ENCODE peak calls at places on chromosome 13, in six cellular contexts. F, U, K, Q, R and E are unnamed samples.

GRCh38 chr13:101916108-101916757 is 463.8 kb downstream of the ITGBL1 start:
- DNase-seq in F (peak; percentile 77), U (peak; percentile 7), K (peak; percentile 43), Q (peak; percentile 74), R (no peak), E (no peak)

GRCh38 chr13:45219938-45220375 is 19.1 kb upstream of the KCTD4 start:
- DNase-seq in F (no peak), U (peak; percentile 44), K (no peak), Q (peak; percentile 67), R (peak; percentile 44), E (no peak)

GRCh38 chr13:76852991-76853390 is 33.2 kb downstream of the KCTD12 start:
- DNase-seq in F (no peak), U (peak; percentile 40), K (no peak), Q (no peak), R (peak; percentile 59), E (peak; percentile 35)

GRCh38 chr13:103976371-103976770 is 910.2 kb upstream of the SLC10A2 start:
- DNase-seq in F (no peak), U (no peak), K (no peak), Q (no peak), R (no peak), E (peak; percentile 38)

GRCh38 chr13:51112771-51113170 is 1.7 kb upstream of the C13orf42 start:
- DNase-seq in F (no peak), U (no peak), K (no peak), Q (no peak), R (no peak), E (no peak)

GRCh38 chr13:67914535-67914934 is 684.4 kb upstream of the PCDH9 start:
- DNase-seq in F (no peak), U (no peak), K (no peak), Q (no peak), R (no peak), E (no peak)

GRCh38 chr13:97826421-97826965 is 127.0 kb upstream of the IPO5 start:
- DNase-seq in F (no peak), U (no peak), K (no peak), Q (peak; percentile 60), R (no peak), E (peak; percentile 54)

GRCh38 chr13:112250788-112251445 is 125.2 kb upstream of the SPACA7 start:
- DNase-seq in F (no peak), U (no peak), K (no peak), Q (no peak), R (no peak), E (no peak)

GRCh38 chr13:59343993-59344780 is 819.5 kb downstream of the DIAPH3 start:
- DNase-seq in F (no peak), U (peak; percentile 12), K (no peak), Q (no peak), R (no peak), E (no peak)

GRCh38 chr13:113364933-113365371 is 1.0 kb upstream of the GRTP1 start:
- DNase-seq in F (no peak), U (no peak), K (no peak), Q (no peak), R (no peak), E (no peak)

GRCh38 chr13:100694722-100695644 is 20.4 kb upstream of the TMTC4 start:
- DNase-seq in F (peak; percentile 84), U (peak; percentile 30), K (peak; percentile 53), Q (peak; percentile 83), R (peak; percentile 38), E (peak; percentile 59)

GRCh38 chr13:49435992-49436391 is 7.9 kb downstream of the CAB39L start:
- DNase-seq in F (no peak), U (no peak), K (no peak), Q (no peak), R (peak; percentile 44), E (no peak)

GRCh38 chr13:94966380-94966779 is 254.0 kb upstream of the SOX21 start:
- DNase-seq in F (no peak), U (no peak), K (no peak), Q (no peak), R (no peak), E (no peak)

DNA sequence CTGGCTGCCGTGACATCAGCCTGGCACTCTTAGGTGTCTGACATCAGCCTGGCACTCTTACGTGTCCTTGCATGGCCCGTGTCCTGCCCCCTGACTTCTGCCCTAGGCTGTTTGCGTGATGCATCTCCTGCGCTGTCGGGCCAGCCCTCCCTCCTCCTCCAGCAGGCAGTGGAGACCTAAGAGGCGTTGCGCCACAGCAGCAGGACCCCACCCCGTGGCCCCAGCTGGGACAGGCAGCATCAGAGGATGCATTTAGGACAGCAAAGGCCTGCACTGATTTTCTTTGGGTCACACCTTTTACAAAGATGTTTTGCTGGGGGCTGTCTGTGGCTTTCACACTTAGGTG is 65.3 kb downstream of the GPR12 start:
- DNase-seq in F (no peak), U (no peak), K (no peak), Q (no peak), R (no peak), E (no peak)
- H3K4ac ChIP-seq in F (no peak overlapping the region), U (no peak overlapping the region), K (no peak overlapping the region), Q (no peak overlapping the region), R (no peak overlapping the region), E (no peak overlapping the region)

GRCh38 chr13:31331051-31331450 is 131.3 kb downstream of the B3GLCT start:
- DNase-seq in F (no peak), U (no peak), K (no peak), Q (no peak), R (no peak), E (no peak)
- H3K18ac ChIP-seq in F (no peak overlapping the region), U (no peak overlapping the region), K (peak overlapping the region; percentile 9), Q (no peak overlapping the region), R (no peak overlapping the region), E (no peak overlapping the region)

GRCh38 chr13:37427843-37428494 is 170.6 kb downstream of the POSTN start:
- DNase-seq in F (no peak), U (no peak), K (no peak), Q (peak; percentile 32), R (no peak), E (no peak)
- H3K79me1 ChIP-seq in F (no peaks in the 10 kb centered on the region), U (no peaks in the 10 kb centered on the region), K (no peaks in the 10 kb centered on the region), Q (no peaks in the 10 kb centered on the region), R (no peaks in the 10 kb centered on the region), E (no peaks in the 10 kb centered on the region)

DNA sequence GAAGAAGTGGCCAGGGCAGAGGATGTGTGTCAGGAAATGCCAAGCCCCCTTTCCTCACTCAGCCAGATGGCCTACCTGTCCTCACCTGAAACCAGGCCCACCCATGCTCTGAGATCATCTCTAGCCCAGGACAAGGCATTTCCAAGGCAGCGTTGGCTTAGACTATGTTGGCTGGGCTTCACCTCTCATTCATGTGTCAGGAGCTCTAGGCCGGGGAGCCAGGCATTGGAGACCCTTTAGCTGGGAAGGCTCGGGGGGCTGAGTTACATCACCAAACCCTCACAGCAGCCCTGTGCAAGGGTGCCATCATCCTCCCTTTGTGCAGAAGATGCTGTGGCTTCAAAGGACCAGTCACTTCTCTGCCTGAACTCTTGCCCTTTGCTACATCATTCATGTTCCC is 40.0 kb downstream of the COL4A2 start:
- DNase-seq in F (no peak), U (no peak), K (no peak), Q (no peak), R (no peak), E (no peak)
- H3K4ac ChIP-seq in F (no peak overlapping the region), U (no peak overlapping the region), K (no peak overlapping the region), Q (no peak overlapping the region), R (peak overlapping the region; percentile 67), E (peak overlapping the region; percentile 60)